ENCODE peak calls at places on chromosomes 2 and 18, in ten cellular contexts. A, Q, E, I, X, Y, W, P, F and U are unnamed samples. For H3K27me3, the result is how much of the 10 kb centered on the place peaks cover.

GRCh38 chr18:75784413-75784812 is 356.9 kb upstream of the SMIM21 start:
- DNase-seq in Y (no peak), A (no peak), E (no peak), W (no peak), X (no peak), P (no peak), F (no peak), I (no peak), Q (no peak), U (no peak)

GRCh38 chr2:236321430-236321829 is 57.2 kb upstream of the ASB18 start:
- DNase-seq in Q (no peak), I (no peak), P (no peak), W (no peak), X (no peak), A (no peak), Y (no peak), E (no peak), F (no peak), U (no peak)

GRCh38 chr2:240786355-240786841 is 33.6 kb downstream of the KIF1A start:
- DNase-seq in F (no peak), Q (no peak), W (peak), I (no peak), Y (no peak), A (no peak), P (no peak), X (no peak), E (no peak), U (no peak)

GRCh38 chr2:196166876-196167275 is 4.5 kb downstream of the STK17B start:
- DNase-seq in W (no peak), Y (peak), A (no peak), F (no peak), X (no peak), E (peak), P (no peak), Q (no peak), I (no peak), U (no peak)

GRCh38 chr2:44010266-44010665 is 14.5 kb upstream of the LRPPRC start:
- DNase-seq in Y (peak), W (no peak), E (no peak), A (no peak), F (no peak), X (no peak), P (no peak), Q (no peak), I (no peak), U (no peak)

GRCh38 chr18:55694291-55694690 is 106.3 kb upstream of the TCF4 start:
- DNase-seq in Q (no peak), A (no peak), W (no peak), X (no peak), I (no peak), Y (peak), F (no peak), P (no peak), E (peak), U (no peak)

GRCh38 chr2:184030245-184030644 is 568.1 kb upstream of the ZNF804A start:
- DNase-seq in W (no peak), A (no peak), Q (no peak), E (no peak), Y (no peak), X (no peak), P (no peak), I (no peak), F (no peak), U (no peak)

GRCh38 chr18:24177499-24178133 is 38.8 kb downstream of the CABYR start:
- DNase-seq in P (no peak), X (no peak), F (no peak), Y (no peak), W (no peak), E (no peak), Q (no peak), A (no peak), I (no peak), U (no peak)

GRCh38 chr2:15800489-15801329 is 139.6 kb upstream of the MYCN start:
- DNase-seq in Y (no peak), I (peak), X (peak), E (no peak), A (no peak), Q (no peak), F (no peak), W (no peak), P (no peak), U (no peak)

GRCh38 chr2:136233315-136233714 is 115.4 kb upstream of the CXCR4 start:
- DNase-seq in Q (no peak), P (no peak), F (no peak), E (no peak), A (no peak), X (no peak), Y (no peak), I (no peak), W (no peak), U (no peak)

GRCh38 chr2:95348609-95349567 is 51.7 kb downstream of the KCNIP3 start:
- DNase-seq in A (no peak), E (no peak), I (no peak), W (no peak), P (peak), Y (peak), Q (peak), F (no peak), X (peak), U (no peak)

GRCh38 chr18:73793386-73793785 is 354.2 kb downstream of the FBXO15 start:
- DNase-seq in Y (peak), Q (no peak), P (no peak), I (no peak), X (no peak), A (no peak), F (no peak), E (peak), W (no peak), U (no peak)

GRCh38 chr2:241638940-241639339 is 1.4 kb downstream of the ATG4B start:
- DNase-seq in W (no peak), I (no peak), Q (no peak), Y (no peak), F (no peak), X (no peak), P (no peak), A (no peak), E (no peak), U (no peak)

GRCh38 chr18:54883816-54884604 is 55.7 kb downstream of the RAB27B start:
- DNase-seq in P (no peak), E (no peak), X (no peak), A (no peak), Y (peak), Q (no peak), F (no peak), I (no peak), W (no peak), U (no peak)

GRCh38 chr2:9169310-9170107 is 37.1 kb upstream of the ASAP2 start:
- DNase-seq in P (no peak), F (no peak), X (no peak), W (no peak), Q (no peak), I (no peak), E (no peak), Y (no peak), A (no peak), U (no peak)

GRCh38 chr2:27717070-27717453 is 53.4 kb downstream of the SLC4A1AP start:
- DNase-seq in E (peak), Q (no peak), Y (peak), W (no peak), P (no peak), F (no peak), I (no peak), X (peak), A (no peak), U (no peak)

GRCh38 chr18:55500316-55501086 is 87.5 kb downstream of the TCF4 start:
- DNase-seq in Y (peak), A (no peak), E (peak), F (no peak), X (no peak), P (no peak), Q (no peak), W (no peak), I (no peak), U (no peak)

GRCh38 chr2:63861220-63861822 is 19.6 kb downstream of the UGP2 start:
- DNase-seq in Y (peak), P (peak), E (no peak), W (no peak), A (peak), I (peak), X (no peak), F (no peak), Q (peak), U (no peak)

GRCh38 chr2:10432315-10433181 is 15.6 kb downstream of the ODC1 start:
- DNase-seq in X (no peak), Y (no peak), Q (peak), F (no peak), I (peak), P (peak), A (peak), E (no peak), W (peak), U (no peak)

GRCh38 chr18:29531746-29532145 is 1354.8 kb upstream of the CDH2 start:
- DNase-seq in P (no peak), I (no peak), A (no peak), F (no peak), W (no peak), Y (peak), X (no peak), E (peak), Q (no peak), U (no peak)

GRCh38 chr2:231530099-231531085 is at the start of gene NMUR1:
- DNase-seq in Q (peak), F (peak), I (peak), A (peak), Y (no peak), W (peak), X (no peak), P (peak), E (no peak), U (peak)

GRCh38 chr18:26543368-26543767 is 5.0 kb downstream of the KCTD1 start:
- DNase-seq in W (no peak), E (no peak), Q (peak), X (no peak), I (no peak), F (no peak), Y (no peak), A (no peak), P (no peak), U (no peak)

GRCh38 chr2:164621761-164622105 is 451 bp upstream of the GRB14 start:
- DNase-seq in X (no peak), P (no peak), Y (no peak), I (no peak), F (peak), E (peak), W (no peak), A (peak), Q (no peak), U (no peak)

GRCh38 chr2:210158236-210158635 is 13.0 kb downstream of the KANSL1L start:
- DNase-seq in I (no peak), E (no peak), Y (no peak), X (no peak), Q (no peak), A (no peak), F (no peak), P (no peak), W (no peak), U (no peak)

GRCh38 chr18:78735131-78736014 is 244.2 kb upstream of the SALL3 start:
- DNase-seq in A (no peak), P (no peak), W (no peak), Y (no peak), F (no peak), E (no peak), Q (no peak), I (no peak), X (no peak), U (no peak)

GRCh38 chr18:23099621-23100020 is 35.7 kb upstream of the CABLES1 start:
- DNase-seq in A (peak), W (no peak), I (no peak), X (no peak), P (peak), E (peak), Y (peak), Q (peak), F (no peak), U (no peak)

GRCh38 chr2:215542690-215543089 is 106.8 kb upstream of the FN1 start:
- DNase-seq in E (no peak), A (no peak), Y (peak), I (no peak), P (no peak), X (no peak), W (no peak), Q (no peak), F (no peak), U (no peak)

GRCh38 chr2:10629819-10630532 is 59.8 kb downstream of the NOL10 start:
- DNase-seq in F (no peak), A (no peak), Q (no peak), P (no peak), W (no peak), I (no peak), Y (no peak), X (no peak), E (no peak), U (no peak)

GRCh38 chr18:29737620-29738019 is 1304.9 kb downstream of the DSC3 start:
- DNase-seq in A (no peak), Y (no peak), P (no peak), F (no peak), I (no peak), E (no peak), X (no peak), Q (no peak), W (peak), U (no peak)

GRCh38 chr2:142933916-142934315 is 56.5 kb downstream of the KYNU start:
- DNase-seq in Q (no peak), W (no peak), A (no peak), P (no peak), X (no peak), E (no peak), F (no peak), Y (no peak), I (no peak), U (no peak)

GRCh38 chr2:23312996-23313606 is 71.9 kb upstream of the KLHL29 start:
- DNase-seq in I (peak), Y (no peak), W (no peak), E (no peak), A (no peak), Q (no peak), X (no peak), P (no peak), F (no peak), U (peak)

GRCh38 chr2:39115556-39115955 is 5.3 kb downstream of the SOS1 start:
- DNase-seq in X (no peak), E (no peak), Y (no peak), A (no peak), W (no peak), F (no peak), I (no peak), P (no peak), Q (no peak), U (no peak)
- H3K27me3 ChIP-seq in X (under half), E (under half), Y (under half), A (under half), W (under half), F (under half), I (under half), P (under half), Q (under half), U (under half)

GRCh38 chr2:39455826-39456225 is 18.7 kb upstream of the MAP4K3 start:
- DNase-seq in E (no peak), W (no peak), Y (peak), P (no peak), F (no peak), X (no peak), I (no peak), Q (no peak), A (no peak), U (no peak)
- TF ChIP-seq CTCF in E (no peak), W (no peak), Y (no peak), P (no peak), F (no peak), X (no peak), I (no peak), Q (no peak), A (no peak), U (no peak)

GRCh38 chr2:38498039-38498438 is 104.7 kb downstream of the HNRNPLL start:
- DNase-seq in W (no peak), X (no peak), Y (no peak), Q (no peak), F (no peak), P (no peak), E (no peak), I (no peak), A (no peak), U (peak)

GRCh38 chr2:38497670-38498037 is 105.1 kb downstream of the HNRNPLL start:
- DNase-seq in A (no peak), E (no peak), F (no peak), Q (no peak), W (no peak), I (no peak), P (no peak), Y (no peak), X (no peak), U (no peak)

GRCh38 chr2:38502107-38502506 is 100.6 kb downstream of the HNRNPLL start:
- DNase-seq in A (no peak), E (no peak), W (no peak), X (no peak), Q (no peak), I (no peak), Y (no peak), P (no peak), F (no peak), U (no peak)

GRCh38 chr2:38496927-38497669 is 105.6 kb downstream of the HNRNPLL start:
- DNase-seq in F (peak), Y (no peak), E (no peak), W (peak), X (no peak), P (no peak), A (no peak), Q (no peak), I (no peak), U (no peak)

GRCh38 chr2:38499921-38500634 is 102.7 kb downstream of the HNRNPLL start:
- DNase-seq in X (no peak), Q (no peak), Y (no peak), F (no peak), P (no peak), A (no peak), E (no peak), W (no peak), I (peak), U (no peak)
- H3K27me3 ChIP-seq in X (under half), Q (under half), Y (under half), F (under half), P (under half), A (under half), E (under half), W (under half), I (under half), U (under half)

DNA sequence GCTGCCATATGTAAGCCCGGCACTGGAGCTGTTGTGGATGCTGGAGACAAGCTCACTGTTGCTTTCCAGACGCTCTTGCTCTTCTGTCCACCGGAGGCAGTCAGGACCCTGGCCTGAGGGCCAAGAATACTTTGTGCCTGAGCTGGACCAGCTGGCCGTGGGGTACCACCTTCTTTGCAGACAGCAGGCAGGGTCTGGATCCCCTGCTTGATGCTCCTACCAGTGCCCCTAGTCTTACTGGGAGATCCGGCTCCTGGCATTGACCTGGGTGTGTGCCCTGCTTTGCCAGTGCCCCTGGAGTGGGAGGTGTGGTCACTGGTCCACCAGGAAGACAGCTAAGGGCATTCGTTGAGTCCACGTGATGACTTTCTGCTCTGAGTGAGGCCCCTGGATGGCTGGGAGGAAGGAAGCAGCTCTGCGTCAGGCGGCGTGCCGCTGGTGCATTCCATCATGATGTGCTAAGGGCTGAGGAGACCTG is 59.3 kb downstream of the LRRFIP1 start:
- DNase-seq in P (peak), X (no peak), E (no peak), Y (peak), I (no peak), Q (no peak), F (no peak), W (no peak), A (no peak), U (no peak)
- TF ChIP-seq CTCF in P (no peak), X (no peak), E (no peak), Y (no peak), I (peak), Q (no peak), F (no peak), W (no peak), A (no peak), U (peak)

DNA sequence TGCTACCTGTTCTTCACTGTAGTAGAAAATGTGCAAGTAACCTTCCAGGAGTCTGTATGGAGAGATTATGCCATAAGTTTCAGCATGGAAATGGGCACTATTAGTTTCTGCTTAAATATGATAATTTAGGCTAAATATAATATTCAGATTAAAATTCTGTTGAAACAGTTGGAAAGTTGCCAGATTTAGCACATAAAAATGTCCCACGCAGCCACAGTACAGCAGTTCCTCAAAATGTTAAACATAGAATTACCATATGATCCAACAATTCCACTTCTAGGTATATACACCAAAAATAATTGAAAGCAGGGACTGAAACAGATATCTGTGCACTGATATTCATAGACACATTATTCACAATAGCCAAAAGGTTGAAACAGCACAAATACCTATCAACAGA is 121.2 kb downstream of the NRP2 start:
- DNase-seq in E (no peak), Q (no peak), F (no peak), Y (no peak), W (no peak), P (no peak), A (no peak), X (no peak), I (no peak), U (no peak)
- H3K27me3 ChIP-seq in E (under half), Q (under half), F (under half), Y (under half), W (under half), P (under half), A (under half), X (under half), I (under half), U (under half)

GRCh38 chr2:60033325-60033724 is 520.1 kb downstream of the BCL11A start:
- DNase-seq in A (no peak), P (no peak), I (no peak), E (peak), Q (no peak), X (no peak), Y (no peak), W (no peak), F (no peak), U (no peak)
- TF ChIP-seq CTCF in A (no peak), P (no peak), I (no peak), E (no peak), Q (no peak), X (no peak), Y (no peak), W (no peak), F (no peak), U (no peak)

GRCh38 chr18:37392648-37393047 is 172.9 kb downstream of the CELF4 start:
- DNase-seq in Q (no peak), I (no peak), E (no peak), A (no peak), Y (no peak), W (no peak), X (no peak), P (no peak), F (no peak), U (no peak)

GRCh38 chr18:37390687-37391086 is 174.9 kb downstream of the CELF4 start:
- DNase-seq in P (no peak), W (no peak), I (no peak), Y (no peak), A (no peak), X (no peak), F (no peak), Q (no peak), E (no peak), U (no peak)

GRCh38 chr18:37391156-37391555 is 174.4 kb downstream of the CELF4 start:
- DNase-seq in F (no peak), W (no peak), A (no peak), E (no peak), P (no peak), Q (no peak), X (no peak), I (no peak), Y (no peak), U (no peak)

GRCh38 chr18:37393221-37393828 is 172.3 kb downstream of the CELF4 start:
- DNase-seq in E (no peak), Q (no peak), I (no peak), A (no peak), X (no peak), W (no peak), P (no peak), F (no peak), Y (no peak), U (no peak)

GRCh38 chr18:37391698-37392548 is 173.7 kb downstream of the CELF4 start:
- DNase-seq in Y (no peak), I (no peak), Q (no peak), A (no peak), E (no peak), X (no peak), F (no peak), P (no peak), W (no peak), U (peak)
- H3K27me3 ChIP-seq in Y (under half), I (under half), Q (under half), A (under half), E (under half), X (under half), F (under half), P (under half), W (under half), U (under half)

DNA sequence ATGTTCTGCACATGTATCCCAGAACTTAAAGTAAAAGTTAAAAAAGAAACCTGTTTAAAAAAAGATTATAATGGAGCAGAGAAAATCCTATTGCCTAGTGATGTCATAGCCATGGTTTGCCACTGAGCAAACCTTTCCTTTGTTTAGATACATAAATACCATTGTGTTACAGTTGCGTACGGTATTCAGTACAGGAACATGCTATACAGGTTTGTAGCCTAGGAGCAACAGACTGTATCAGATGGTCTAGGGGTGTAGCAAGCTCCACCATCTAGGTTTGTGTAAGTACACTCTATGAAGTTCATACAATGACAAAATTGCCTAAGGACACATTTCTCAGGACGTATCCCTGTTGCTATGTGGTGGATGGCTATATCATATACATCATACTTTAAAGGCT is 13.0 kb downstream of the ICA1L start:
- DNase-seq in X (no peak), P (no peak), I (no peak), W (no peak), Y (no peak), Q (no peak), F (no peak), A (no peak), E (no peak), U (no peak)
- TF ChIP-seq CTCF in X (no peak), P (no peak), I (no peak), W (no peak), Y (no peak), Q (no peak), F (no peak), A (no peak), E (no peak), U (no peak)